ENCODE peak calls at places on chromosomes 16 and 17, in five cellular contexts. X is K562, Y is HepG2, D is A549, J is GM12878. S is an unnamed sample.

GRCh38 chr17:51508048-51508447 is 247.7 kb downstream of the UTP18 start:
- DNase-seq in X (no peak), Y (no peak), D (no peak), J (no peak), S (no peak)

GRCh38 chr17:48236681-48237134 is 129.1 kb downstream of the SNX11 start:
- DNase-seq in X (no peak), Y (no peak), D (peak), J (no peak), S (no peak)

GRCh38 chr16:22402191-22402590 is 27.8 kb upstream of the CDR2 start:
- DNase-seq in X (no peak), Y (no peak), D (no peak), J (no peak), S (no peak)

GRCh38 chr16:78957328-78958100 is 643.0 kb downstream of the MAF start:
- DNase-seq in X (no peak), Y (no peak), D (no peak), J (no peak), S (no peak)

GRCh38 chr16:55508941-55509920 is at the start of gene LPCAT2:
- DNase-seq in X (peak), Y (peak), D (peak), J (no peak), S (peak)

GRCh38 chr16:19437280-19437679 is 19.6 kb downstream of the TMC5 start:
- DNase-seq in X (no peak), Y (no peak), D (no peak), J (no peak), S (no peak)

GRCh38 chr17:40122944-40123810 is 1.4 kb downstream of the MSL1 start:
- DNase-seq in X (peak), Y (no peak), D (peak), J (no peak), S (no peak)

GRCh38 chr16:356756-357155 is 4.2 kb upstream of the AXIN1 start:
- DNase-seq in X (no peak), Y (no peak), D (no peak), J (no peak), S (no peak)

GRCh38 chr16:65178151-65178550 is 56.3 kb upstream of the CDH11 start:
- DNase-seq in X (no peak), Y (no peak), D (no peak), J (no peak), S (no peak)

GRCh38 chr16:10895053-10895946 is 18.3 kb downstream of the CIITA start:
- DNase-seq in X (peak), Y (peak), D (peak), J (no peak), S (peak)

GRCh38 chr16:35431829-35432663 is 1972.6 kb downstream of the TP53TG3F start:
- DNase-seq in X (peak), Y (no peak), D (no peak), J (no peak), S (peak)

GRCh38 chr17:72539981-72540897 is 419.4 kb downstream of the SOX9 start:
- DNase-seq in X (peak), Y (peak), D (peak), J (no peak), S (peak)

GRCh38 chr16:35734728-35735402 is 2275.5 kb downstream of the TP53TG3F start:
- DNase-seq in X (no peak), Y (no peak), D (no peak), J (no peak), S (no peak)

GRCh38 chr16:56672761-56673536 is 3.3 kb downstream of the MT1H start:
- DNase-seq in X (no peak), Y (no peak), D (no peak), J (no peak), S (no peak)

GRCh38 chr17:70848785-70849184 is 679.5 kb downstream of the KCNJ2 start:
- DNase-seq in X (no peak), Y (no peak), D (no peak), J (no peak), S (no peak)

GRCh38 chr17:76200354-76200753 is 39.9 kb downstream of the RNF157 start:
- DNase-seq in X (no peak), Y (no peak), D (no peak), J (no peak), S (no peak)

GRCh38 chr17:62707425-62707739 is 79.9 kb downstream of the MRC2 start:
- DNase-seq in X (no peak), Y (no peak), D (no peak), J (no peak), S (no peak)

GRCh38 chr16:28932339-28933141 is 769 bp downstream of the CD19 start:
- DNase-seq in X (no peak), Y (no peak), D (no peak), J (no peak), S (no peak)

GRCh38 chr16:66115373-66115772 is 251.1 kb upstream of the CDH5 start:
- DNase-seq in X (peak), Y (no peak), D (no peak), J (no peak), S (no peak)

GRCh38 chr16:71610936-71611871 is 14.8 kb upstream of the MARVELD3 start:
- DNase-seq in X (peak), Y (peak), D (peak), J (peak), S (peak)

GRCh38 chr17:78126895-78127239 is 1.7 kb downstream of the TMC6 start:
- DNase-seq in X (no peak), Y (no peak), D (no peak), J (no peak), S (no peak)

GRCh38 chr16:25035494-25036405 is 20.6 kb upstream of the ARHGAP17 start:
- DNase-seq in X (no peak), Y (no peak), D (no peak), J (no peak), S (no peak)

GRCh38 chr17:1110844-1111598 is 68.8 kb downstream of the ABR start:
- DNase-seq in X (no peak), Y (peak), D (peak), J (no peak), S (peak)

GRCh38 chr17:30035369-30035768 is 81.2 kb upstream of the NSRP1 start:
- DNase-seq in X (no peak), Y (no peak), D (no peak), J (no peak), S (no peak)

GRCh38 chr16:11056989-11057645 is 112.8 kb downstream of the CLEC16A start:
- DNase-seq in X (no peak), Y (no peak), D (no peak), J (no peak), S (no peak)

GRCh38 chr17:50127661-50128361 is 2.1 kb downstream of the SAMD14 start:
- DNase-seq in X (peak), Y (no peak), D (no peak), J (no peak), S (no peak)

GRCh38 chr16:57606847-57607501 is 21.5 kb upstream of the ADGRG1 start:
- DNase-seq in X (no peak), Y (peak), D (no peak), J (no peak), S (no peak)

GRCh38 chr17:78544876-78545755 is 32.1 kb downstream of the DNAH17 start:
- DNase-seq in X (no peak), Y (no peak), D (no peak), J (no peak), S (no peak)

GRCh38 chr17:49676276-49676868 is 1.5 kb downstream of the SPOP start:
- DNase-seq in X (peak), Y (no peak), D (no peak), J (peak), S (peak)

GRCh38 chr16:2149630-2150417 is 1.4 kb downstream of the RAB26 start:
- DNase-seq in X (peak), Y (peak), D (peak), J (no peak), S (no peak)

GRCh38 chr16:3042376-3042775 is 4.0 kb upstream of the MMP25 start:
- DNase-seq in X (no peak), Y (no peak), D (no peak), J (no peak), S (no peak)

GRCh38 chr16:5502467-5502869 is 404.9 kb upstream of the EEF2KMT start:
- DNase-seq in X (peak), Y (peak), D (peak), J (no peak), S (peak)

GRCh38 chr17:1487939-1488825 is 4.3 kb downstream of the MYO1C start:
- DNase-seq in X (peak), Y (peak), D (peak), J (no peak), S (no peak)

GRCh38 chr17:74528491-74529199 is 2.6 kb downstream of the CD300LB start:
- DNase-seq in X (no peak), Y (no peak), D (no peak), J (peak), S (no peak)

GRCh38 chr16:20806168-20807050 is at the start of the genes ERI2 and REXO5:
- DNase-seq in X (peak), Y (peak), D (peak), J (peak), S (peak)
- TF ChIP-seq EP300 in X (peak), Y (peak), D (no peak), J (no peak), S (no peak)

GRCh38 chr17:81386141-81386645 is 9.1 kb upstream of the BAHCC1 start:
- DNase-seq in X (no peak), Y (no peak), D (no peak), J (no peak), S (no peak)
- TF ChIP-seq CEBPB in X (no peak), Y (no peak), D (no peak), J (no peak), S (no peak)

GRCh38 chr16:69917739-69918138 is 33.4 kb upstream of the CLEC18A start:
- DNase-seq in X (no peak), Y (no peak), D (peak), J (no peak), S (peak)
- TF ChIP-seq EP300 in X (no peak), Y (no peak), D (peak), J (no peak), S (no peak)

GRCh38 chr17:14361470-14361869 is 60.6 kb downstream of the HS3ST3B1 start:
- DNase-seq in X (no peak), Y (peak), D (no peak), J (no peak), S (no peak)

GRCh38 chr17:14361945-14362508 is 61.1 kb downstream of the HS3ST3B1 start:
- DNase-seq in X (peak), Y (peak), D (no peak), J (no peak), S (no peak)

GRCh38 chr17:14356043-14356637 is 55.3 kb downstream of the HS3ST3B1 start:
- DNase-seq in X (no peak), Y (no peak), D (no peak), J (no peak), S (no peak)

GRCh38 chr17:14360851-14361250 is 60.0 kb downstream of the HS3ST3B1 start:
- DNase-seq in X (no peak), Y (no peak), D (no peak), J (no peak), S (no peak)

GRCh38 chr17:14359251-14359939 is 58.5 kb downstream of the HS3ST3B1 start:
- DNase-seq in X (no peak), Y (peak), D (no peak), J (peak), S (no peak)
- TF ChIP-seq CEBPB in X (no peak), Y (peak), D (no peak), J (no peak), S (no peak)

GRCh38 chr17:82544431-82545070 is 25.0 kb downstream of the FOXK2 start:
- DNase-seq in X (no peak), Y (no peak), D (no peak), J (no peak), S (no peak)

GRCh38 chr17:82542439-82542838 is 22.9 kb downstream of the FOXK2 start:
- DNase-seq in X (no peak), Y (no peak), D (no peak), J (no peak), S (no peak)

GRCh38 chr17:82548681-82549303 is 29.3 kb downstream of the FOXK2 start:
- DNase-seq in X (peak), Y (no peak), D (no peak), J (no peak), S (no peak)

GRCh38 chr17:82547981-82548380 is 28.4 kb downstream of the FOXK2 start:
- DNase-seq in X (no peak), Y (no peak), D (no peak), J (no peak), S (no peak)

DNA sequence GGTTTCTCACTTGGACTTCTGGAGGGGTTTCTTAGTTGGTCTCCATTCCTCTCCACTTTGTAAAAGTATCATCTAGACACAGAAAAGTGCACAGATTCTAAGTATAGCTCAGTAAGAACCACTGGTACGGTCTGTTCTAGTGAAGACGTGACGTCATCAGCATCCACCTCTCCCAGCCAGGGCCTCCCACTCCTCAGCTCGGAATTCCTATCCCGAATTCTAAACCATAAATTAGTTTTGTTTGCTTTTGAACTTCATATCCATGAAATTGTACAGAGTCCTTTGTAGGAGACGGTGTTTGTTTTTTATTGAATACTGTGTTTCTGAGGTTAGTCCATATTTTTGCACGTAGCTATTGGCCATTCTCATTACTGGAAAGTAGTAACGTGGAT is 25.5 kb downstream of the FOXK2 start:
- DNase-seq in X (no peak), Y (no peak), D (no peak), J (no peak), S (no peak)
- TF ChIP-seq EP300 in X (no peak), Y (no peak), D (no peak), J (no peak), S (no peak)

DNA sequence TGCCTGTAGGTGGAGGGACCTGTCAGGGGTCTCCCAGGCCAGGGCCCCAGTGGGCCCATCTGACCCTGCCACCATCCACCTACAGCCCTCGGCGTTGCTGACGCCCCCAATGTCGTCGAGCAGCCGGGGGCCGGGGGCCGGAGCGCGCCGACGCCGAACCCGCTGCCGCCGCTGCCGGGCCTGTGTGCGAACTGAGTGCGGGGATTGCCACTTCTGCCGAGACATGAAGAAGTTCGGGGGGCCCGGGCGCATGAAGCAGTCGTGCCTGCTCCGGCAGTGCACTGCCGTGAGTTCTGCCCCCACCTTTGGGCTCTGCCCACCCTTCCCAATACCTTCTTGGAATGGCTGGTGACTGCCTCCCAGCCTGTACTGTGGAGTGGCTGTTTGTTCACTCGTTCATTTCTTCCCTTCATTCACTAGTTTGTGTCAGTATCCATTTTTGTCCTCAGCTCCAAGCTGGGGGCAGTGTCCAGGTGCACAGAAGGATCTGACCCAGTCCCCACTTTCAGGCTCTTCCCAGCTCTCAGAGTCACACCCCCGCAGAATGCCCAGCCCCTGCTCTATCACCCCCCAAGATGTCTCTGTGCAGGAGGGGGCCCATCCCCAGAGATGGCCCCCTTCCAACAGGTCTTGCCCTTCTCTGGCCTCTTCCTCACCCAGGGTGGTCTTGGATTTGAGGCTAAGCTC is 2.4 kb downstream of the FBXL19 start:
- DNase-seq in X (no peak), Y (no peak), D (no peak), J (no peak), S (no peak)
- TF ChIP-seq CEBPB in X (no peak), Y (no peak), D (no peak), J (no peak), S (no peak)

GRCh38 chr16:67164599-67165061 is at the start of gene HSF4:
- DNase-seq in X (peak), Y (peak), D (no peak), J (no peak), S (no peak)

GRCh38 chr16:67163164-67163902 is 1.2 kb upstream of the HSF4 start:
- DNase-seq in X (no peak), Y (no peak), D (no peak), J (no peak), S (no peak)

GRCh38 chr16:67163903-67164558 is 514 bp upstream of the HSF4 start:
- DNase-seq in X (no peak), Y (no peak), D (no peak), J (no peak), S (no peak)

GRCh38 chr16:67161595-67162058 is 1.9 kb downstream of the FBXL8 start:
- DNase-seq in X (no peak), Y (no peak), D (no peak), J (no peak), S (peak)

DNA sequence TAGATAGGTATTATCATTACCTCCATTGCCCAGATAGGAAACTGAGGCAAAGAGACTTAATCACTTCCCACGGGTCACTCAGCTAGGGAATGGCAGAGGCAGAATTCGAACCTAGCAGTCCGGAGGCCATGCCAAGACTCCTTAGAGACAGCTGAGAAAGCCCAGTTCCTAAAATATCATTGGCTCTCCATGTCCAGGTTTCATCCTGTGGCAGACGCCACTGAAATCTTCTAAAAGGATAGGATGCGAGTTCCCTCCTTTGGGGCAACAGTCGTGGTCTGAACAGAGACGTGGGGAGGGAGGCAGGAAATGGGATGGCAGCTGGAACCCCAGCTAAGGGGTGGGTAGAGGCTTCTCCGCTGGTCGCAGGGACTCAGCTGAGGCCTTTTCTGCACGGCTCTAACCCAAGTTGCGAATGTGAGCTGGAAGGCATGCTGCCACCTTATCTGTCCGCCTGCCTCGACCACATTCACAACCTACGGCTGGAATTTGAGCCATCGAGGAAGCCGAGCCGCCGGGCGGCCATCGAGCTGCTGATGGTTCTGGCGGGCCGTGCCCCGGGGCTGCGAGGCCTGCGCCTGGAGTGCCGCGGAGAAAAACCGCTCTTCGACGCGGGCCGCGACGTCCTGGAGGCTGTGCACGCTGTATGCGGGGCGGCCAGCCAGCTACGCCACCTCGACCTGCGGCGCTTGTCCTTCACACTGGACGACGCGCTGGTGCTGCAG is 1.9 kb upstream of the HSF4 start:
- DNase-seq in X (no peak), Y (no peak), D (no peak), J (no peak), S (peak)
- TF ChIP-seq EP300 in X (no peak), Y (no peak), D (no peak), J (no peak), S (no peak)

S was measured in H1.